ENCODE peak calls at places on chromosome 9, in nine cellular contexts. W is HFF-Myc; R is GM23338; B is activated CD8-positive, alpha-beta memory T cell treated with anti-CD3 and anti-CD28 coated beads for 48 hours; H is PC-9; P is NCI-H187 treated with DMSO at 0.1 percent for 48 hours; X is stimulated activated CD4-positive, alpha-beta T cell treated with anti-CD3 and anti-CD28 coated beads, Interleukin-2, amount 100 ng/mL, for 48 hours; N is H54; F is activated CD4-positive, alpha-beta T cell treated with anti-CD3 and anti-CD28 coated beads, Interleukin-2, amount 50 U/mL, for 1 hour. E is an unnamed sample.

GRCh38 chr9:112553256-112553826 is 66.7 kb downstream of the KIAA1958 start:
- DNase-seq in W (no peak), R (no peak), B (no peak), H (no peak), P (no peak), X (no peak), N (no peak), F (no peak), E (no peak)

GRCh38 chr9:98356953-98357352 is 101.5 kb upstream of the TBC1D2 start:
- DNase-seq in W (no peak), R (no peak), B (no peak), H (no peak), P (no peak), X (no peak), N (no peak), F (no peak), E (no peak)

GRCh38 chr9:32378496-32378895 is 5.9 kb upstream of the ACO1 start:
- DNase-seq in W (peak; percentile 73), R (peak; percentile 86), B (no peak), H (no peak), P (peak; percentile 16), X (peak; percentile 18), N (no peak), F (peak; percentile 16), E (peak; percentile 59)

GRCh38 chr9:105639936-105640335 is 22.3 kb upstream of the TAL2 start:
- DNase-seq in W (no peak), R (no peak), B (no peak), H (no peak), P (no peak), X (no peak), N (no peak), F (no peak), E (no peak)

GRCh38 chr9:25716220-25716872 is 38.1 kb upstream of the TUSC1 start:
- DNase-seq in W (peak; percentile 2), R (peak; percentile 84), B (no peak), H (peak; percentile 49), P (no peak), X (no peak), N (peak; percentile 22), F (no peak), E (no peak)

GRCh38 chr9:99822096-99822595 is 461 bp downstream of the NR4A3 start:
- DNase-seq in W (no peak), R (no peak), B (no peak), H (no peak), P (no peak), X (no peak), N (no peak), F (no peak), E (no peak)

GRCh38 chr9:108860354-108860753 is 1.7 kb upstream of the ACTL7A start:
- DNase-seq in W (no peak), R (no peak), B (no peak), H (no peak), P (no peak), X (no peak), N (no peak), F (no peak), E (no peak)

GRCh38 chr9:110638381-110638954 is 30.1 kb upstream of the MUSK start:
- DNase-seq in W (no peak), R (peak; percentile 11), B (no peak), H (peak; percentile 52), P (no peak), X (no peak), N (no peak), F (no peak), E (no peak)

GRCh38 chr9:87382902-87383301 is 114.8 kb upstream of the DAPK1 start:
- DNase-seq in W (no peak), R (no peak), B (no peak), H (no peak), P (no peak), X (no peak), N (no peak), F (no peak), E (no peak)

GRCh38 chr9:124661184-124661755 is 109.8 kb downstream of the NR6A1 start:
- DNase-seq in W (no peak), R (no peak), B (no peak), H (no peak), P (no peak), X (no peak), N (no peak), F (no peak), E (no peak)

GRCh38 chr9:129513282-129513681 is 107.6 kb downstream of the C9orf50 start:
- DNase-seq in W (no peak), R (no peak), B (no peak), H (no peak), P (no peak), X (no peak), N (no peak), F (no peak), E (no peak)

GRCh38 chr9:137482094-137482781 is 23.1 kb upstream of the NSMF start:
- DNase-seq in W (peak; percentile 56), R (no peak), B (no peak), H (peak; percentile 85), P (no peak), X (no peak), N (peak; percentile 89), F (no peak), E (no peak)

GRCh38 chr9:75142208-75142607 is 53.9 kb downstream of the OSTF1 start:
- DNase-seq in W (no peak), R (no peak), B (no peak), H (no peak), P (no peak), X (no peak), N (no peak), F (no peak), E (no peak)

GRCh38 chr9:117835798-117836197 is 131.6 kb downstream of the TLR4 start:
- DNase-seq in W (no peak), R (no peak), B (no peak), H (no peak), P (no peak), X (no peak), N (no peak), F (no peak), E (no peak)

GRCh38 chr9:16282216-16282615 is 588.3 kb downstream of the BNC2 start:
- DNase-seq in W (no peak), R (no peak), B (no peak), H (no peak), P (no peak), X (no peak), N (no peak), F (no peak), E (no peak)

GRCh38 chr9:8558176-8558575 is 758.6 kb upstream of the DMAC1 start:
- DNase-seq in W (no peak), R (no peak), B (no peak), H (no peak), P (no peak), X (no peak), N (peak; percentile 26), F (no peak), E (no peak)

E was measured in naive thymus-derived CD8-positive, alpha-beta T cell.